ENCODE peak calls at places on chromosomes 7 and 10, in five cellular contexts. I, Z, V, E and C are unnamed samples.

GRCh38 chr7:128105228-128106022 is 74.2 kb upstream of the LRRC4 start:
- DNase-seq in I (no peak), Z (no peak), V (no peak), E (no peak), C (no peak)

GRCh38 chr7:116231543-116232401 is 21.4 kb downstream of the TES start:
- DNase-seq in I (no peak), Z (no peak), V (no peak), E (no peak), C (no peak)

GRCh38 chr7:69418865-69419670 is 179.2 kb upstream of the AUTS2 start:
- DNase-seq in I (no peak), Z (no peak), V (no peak), E (no peak), C (no peak)

GRCh38 chr7:41085244-41085643 is 617.6 kb downstream of the INHBA start:
- DNase-seq in I (no peak), Z (no peak), V (no peak), E (no peak), C (no peak)

GRCh38 chr7:98192781-98193457 is 18.3 kb upstream of the BHLHA15 start:
- DNase-seq in I (no peak), Z (no peak), V (no peak), E (no peak), C (no peak)

GRCh38 chr10:84542552-84542951 is 214.2 kb downstream of the CCSER2 start:
- DNase-seq in I (no peak), Z (no peak), V (no peak), E (no peak), C (no peak)

GRCh38 chr10:34580643-34581042 is 234.5 kb downstream of the PARD3 start:
- DNase-seq in I (no peak), Z (no peak), V (peak; percentile 4), E (no peak), C (no peak)

GRCh38 chr7:48337012-48337621 is 165.9 kb downstream of the ABCA13 start:
- DNase-seq in I (peak; percentile 55), Z (no peak), V (peak; percentile 18), E (no peak), C (peak; percentile 42)

GRCh38 chr10:84191106-84191505 is 3.2 kb upstream of the CDHR1 start:
- DNase-seq in I (no peak), Z (no peak), V (no peak), E (no peak), C (no peak)

GRCh38 chr10:11849272-11849671 is 26.1 kb downstream of the PROSER2 start:
- DNase-seq in I (no peak), Z (no peak), V (no peak), E (no peak), C (no peak)
- H3K4me1 ChIP-seq in I (no peaks in the 10 kb centered on the region), Z (peaks cover 11% of the 10 kb centered on the region), V (no peaks in the 10 kb centered on the region), E (no peaks in the 10 kb centered on the region), C (no peaks in the 10 kb centered on the region)

DNA sequence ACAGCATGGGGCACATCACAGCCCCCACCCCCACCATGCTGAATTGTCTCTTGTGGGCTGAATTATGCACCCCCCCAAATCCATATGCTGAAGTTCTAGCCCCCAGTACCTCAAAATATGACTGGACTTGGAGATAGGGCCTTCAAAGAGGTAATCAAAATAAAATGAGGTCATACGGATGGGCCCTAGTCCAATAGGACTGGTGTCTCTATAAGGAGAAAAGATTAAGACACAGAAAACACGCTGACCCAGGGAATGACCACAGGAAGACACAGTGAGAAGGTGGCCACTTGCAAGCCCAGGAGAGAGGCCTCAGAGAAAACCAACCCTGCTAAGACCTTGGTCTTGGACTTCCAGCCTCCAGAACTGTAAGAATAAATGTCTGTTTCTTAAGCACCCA is 106.4 kb upstream of the ARID5B start:
- DNase-seq in I (no peak), Z (no peak), V (no peak), E (no peak), C (no peak)
- H3K4me3 ChIP-seq in I (no peak overlapping the region), Z (no peak overlapping the region), V (no peak overlapping the region), E (no peak overlapping the region), C (no peak overlapping the region)

GRCh38 chr7:26489404-26489803 is 197.7 kb downstream of the SNX10 start:
- DNase-seq in I (no peak), Z (no peak), V (no peak), E (no peak), C (no peak)
- H3K9me3 ChIP-seq in I (peaks cover 16% of the 10 kb centered on the region), Z (no peaks in the 10 kb centered on the region), V (peaks cover 8% of the 10 kb centered on the region), E (no peaks in the 10 kb centered on the region), C (no peaks in the 10 kb centered on the region)

GRCh38 chr7:131000873-131001272 is 266.9 kb upstream of the KLF14 start:
- DNase-seq in I (no peak), Z (no peak), V (no peak), E (no peak), C (no peak)

GRCh38 chr7:131004371-131004770 is 270.4 kb upstream of the KLF14 start:
- DNase-seq in I (no peak), Z (no peak), V (no peak), E (no peak), C (no peak)

GRCh38 chr7:131003634-131004033 is 269.6 kb upstream of the KLF14 start:
- DNase-seq in I (no peak), Z (no peak), V (no peak), E (no peak), C (no peak)

GRCh38 chr7:131000389-131000788 is 266.4 kb upstream of the KLF14 start:
- DNase-seq in I (no peak), Z (no peak), V (no peak), E (no peak), C (no peak)

GRCh38 chr7:131002600-131002999 is 268.6 kb upstream of the KLF14 start:
- DNase-seq in I (no peak), Z (no peak), V (no peak), E (no peak), C (no peak)
- H3K4me1 ChIP-seq in I (no peaks in the 10 kb centered on the region), Z (peaks cover 44% of the 10 kb centered on the region), V (peaks cover 58% of the 10 kb centered on the region), E (peaks cover 37% of the 10 kb centered on the region), C (peaks cover 5% of the 10 kb centered on the region)

GRCh38 chr10:86968271-86968993 is at the start of gene ADIRF:
- DNase-seq in I (no peak), Z (peak; percentile 65), V (peak; percentile 76), E (peak; percentile 26), C (no peak)

GRCh38 chr10:86970887-86971145 is 2.5 kb downstream of the ADIRF start:
- DNase-seq in I (no peak), Z (no peak), V (no peak), E (no peak), C (no peak)

GRCh38 chr10:86970152-86970886 is 2.0 kb downstream of the ADIRF start:
- DNase-seq in I (no peak), Z (peak; percentile 87), V (peak; percentile 82), E (peak; percentile 58), C (no peak)

GRCh38 chr10:86968994-86969355 is 693 bp downstream of the ADIRF start:
- DNase-seq in I (no peak), Z (no peak), V (no peak), E (peak; percentile 26), C (no peak)

DNA sequence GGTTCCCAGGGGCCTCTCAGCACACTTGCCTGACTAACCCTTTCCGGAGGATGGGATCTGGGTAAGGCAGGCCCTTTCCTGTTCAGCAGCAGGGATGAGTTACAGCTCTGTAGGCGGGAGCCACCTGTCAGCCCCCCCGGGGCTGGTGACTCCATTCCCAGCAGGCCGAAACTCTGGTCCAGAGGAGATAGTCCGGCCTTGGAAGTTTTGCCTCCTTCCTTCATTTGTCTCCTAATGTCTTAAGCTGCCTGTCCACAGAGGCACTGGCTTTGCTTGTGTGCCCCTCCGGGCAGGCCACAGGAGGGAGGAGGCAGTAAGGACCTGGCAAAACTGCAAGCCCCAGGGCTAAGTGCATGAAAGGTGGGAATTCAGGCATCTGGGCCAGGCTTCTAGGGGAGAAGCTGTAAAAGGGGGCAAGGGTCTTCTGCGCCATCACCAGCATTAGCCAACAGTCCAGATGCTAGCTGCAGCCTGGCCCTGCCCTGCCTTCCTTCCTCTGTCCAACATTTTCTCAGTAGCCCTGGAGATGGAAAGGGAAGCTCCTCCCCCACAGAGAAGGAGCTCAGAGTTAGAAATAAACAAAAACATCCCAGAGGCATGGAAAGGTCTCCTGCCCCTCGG is 1.2 kb downstream of the ADIRF start:
- DNase-seq in I (no peak), Z (peak; percentile 21), V (no peak), E (peak; percentile 28), C (no peak)
- H3K4me3 ChIP-seq in I (peak overlapping the region; percentile 64), Z (peak overlapping the region; percentile 57), V (peak overlapping the region; percentile 81), E (no peak overlapping the region), C (no peak overlapping the region)

GRCh38 chr10:133102415-133103095 is 14.8 kb downstream of the ADGRA1 start:
- DNase-seq in I (no peak), Z (no peak), V (no peak), E (no peak), C (no peak)
- H3K9me3 ChIP-seq in I (peaks cover 6% of the 10 kb centered on the region), Z (peaks cover 5% of the 10 kb centered on the region), V (no peaks in the 10 kb centered on the region), E (no peaks in the 10 kb centered on the region), C (peaks cover 4% of the 10 kb centered on the region)

GRCh38 chr7:88480266-88480665 is 173.6 kb upstream of the STEAP4 start:
- DNase-seq in I (no peak), Z (no peak), V (no peak), E (no peak), C (no peak)
- H3K4me1 ChIP-seq in I (no peaks in the 10 kb centered on the region), Z (no peaks in the 10 kb centered on the region), V (no peaks in the 10 kb centered on the region), E (no peaks in the 10 kb centered on the region), C (no peaks in the 10 kb centered on the region)

DNA sequence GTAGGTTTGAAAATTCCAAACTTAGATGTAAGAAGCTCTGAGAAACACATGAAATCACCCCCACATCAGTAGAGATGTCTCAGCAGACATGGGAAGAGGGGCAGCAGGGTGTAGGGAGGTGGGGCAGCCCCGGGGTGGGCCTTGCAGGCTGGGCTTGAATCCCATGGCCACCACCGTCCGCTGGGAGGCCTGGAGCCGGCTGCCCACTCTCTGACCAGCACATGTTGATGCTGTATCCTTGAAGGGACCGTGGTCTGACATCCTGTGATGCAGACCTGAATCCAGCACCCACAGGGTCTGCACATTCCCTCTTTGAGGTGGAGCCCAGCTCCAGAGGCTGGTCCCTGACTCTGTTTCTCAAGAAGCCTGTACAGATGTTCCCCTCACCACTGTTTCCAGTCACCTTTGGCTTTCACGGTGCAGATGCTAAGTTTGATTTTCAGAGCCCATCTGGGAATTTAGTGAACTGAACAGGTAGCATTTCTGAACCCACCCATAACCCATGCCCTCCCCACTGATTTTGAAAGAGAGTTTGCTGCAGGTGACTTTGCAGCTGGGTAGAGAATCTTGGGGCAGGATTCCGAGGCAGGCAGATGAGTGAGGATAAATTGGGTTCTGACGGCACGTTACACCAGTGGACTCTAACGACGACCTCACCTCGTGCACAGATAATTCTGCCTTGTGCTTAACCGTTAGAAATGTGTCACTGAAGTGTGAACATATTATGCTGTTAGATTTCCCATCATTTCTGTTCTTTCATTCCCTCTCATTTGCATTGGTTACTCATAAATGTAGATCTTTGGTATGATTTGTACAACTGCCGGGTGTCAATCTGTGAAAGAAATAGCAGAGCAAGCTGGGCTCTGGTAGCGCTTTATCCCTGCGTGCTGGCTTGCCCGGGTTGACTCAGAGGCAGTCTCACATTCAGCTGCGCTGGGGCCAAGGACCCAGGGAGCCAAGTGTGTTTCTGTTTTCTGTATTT is 45.7 kb downstream of the IKZF1 start:
- DNase-seq in I (no peak), Z (no peak), V (no peak), E (no peak), C (no peak)
- H3K4me3 ChIP-seq in I (no peak overlapping the region), Z (no peak overlapping the region), V (no peak overlapping the region), E (no peak overlapping the region), C (no peak overlapping the region)